ENCODE peak calls at places on chromosomes 7 and 10, in four cellular contexts. J is pancreas, G is globus pallidus, V is NCI-H510A treated with DMSO at 0.1 percent for 48 hours. Y is an unnamed sample.
A peak's percentile ranks its signal among the peaks of the same experiment; 100 is the strongest.

GRCh38 chr7:139471740-139472353 is 11.6 kb downstream of the KLRG2 start:
- DNase-seq in J (no peak), G (no peak), V (no peak), Y (no peak)

GRCh38 chr7:98569606-98570337 is 47.3 kb upstream of the NPTX2 start:
- DNase-seq in J (peak; percentile 55), G (peak; percentile 82), V (no peak), Y (no peak)

GRCh38 chr7:55043691-55044090 is 24.9 kb downstream of the EGFR start:
- DNase-seq in J (no peak), G (no peak), V (no peak), Y (peak; percentile 70)

GRCh38 chr7:102046373-102047117 is 229.1 kb downstream of the CUX1 start:
- DNase-seq in J (no peak), G (no peak), V (no peak), Y (no peak)

GRCh38 chr10:93081834-93082233 is 8.1 kb downstream of the CYP26A1 start:
- DNase-seq in J (no peak), G (no peak), V (no peak), Y (no peak)

GRCh38 chr7:158077441-158077840 is 510.2 kb downstream of the PTPRN2 start:
- DNase-seq in J (no peak), G (no peak), V (no peak), Y (no peak)

GRCh38 chr10:56269181-56269580 is 91.9 kb downstream of the ZWINT start:
- DNase-seq in J (no peak), G (no peak), V (no peak), Y (no peak)

GRCh38 chr7:102469351-102469971 is 4.7 kb downstream of the LRWD1 start:
- DNase-seq in J (peak; percentile 23), G (no peak), V (no peak), Y (no peak)

GRCh38 chr10:49134327-49134726 is 506 bp upstream of the FAM170B start:
- DNase-seq in J (no peak), G (no peak), V (no peak), Y (no peak)

GRCh38 chr10:31921031-31921430 is 7.6 kb downstream of the ARHGAP12 start:
- DNase-seq in J (no peak), G (no peak), V (no peak), Y (no peak)

GRCh38 chr7:137953692-137954470 is 48.0 kb downstream of the CREB3L2 start:
- DNase-seq in J (no peak), G (no peak), V (peak; percentile 16), Y (no peak)

Y was measured in prostate gland.